ENCODE peak calls at places on chromosome 4, in eight cellular contexts. V, F, E, W, A, I, X and J are unnamed samples.

GRCh38 chr4:147891476-147892115 is 159.7 kb downstream of the ARHGAP10 start:
- DNase-seq in I (peak), V (no peak), W (no peak), F (no peak), E (no peak), A (no peak), X (no peak), J (no peak)

GRCh38 chr4:104524591-104524990 is 29.9 kb upstream of the CXXC4 start:
- DNase-seq in V (no peak), W (peak), F (no peak), I (no peak), E (no peak), X (no peak), A (no peak), J (peak)

GRCh38 chr4:115562506-115562905 is 449.1 kb upstream of the NDST4 start:
- DNase-seq in W (no peak), F (no peak), A (no peak), I (no peak), X (no peak), E (no peak), V (no peak), J (no peak)

GRCh38 chr4:119825696-119826095 is 197.1 kb upstream of the PDE5A start:
- DNase-seq in X (no peak), A (no peak), I (no peak), F (no peak), E (no peak), W (no peak), V (no peak), J (no peak)

GRCh38 chr4:52836653-52837052 is 25.5 kb upstream of the RASL11B start:
- DNase-seq in W (no peak), A (no peak), V (no peak), F (no peak), X (no peak), I (no peak), E (no peak), J (no peak)

GRCh38 chr4:66059131-66059530 is 388.8 kb upstream of the EPHA5 start:
- DNase-seq in W (no peak), A (no peak), V (no peak), F (no peak), E (no peak), I (no peak), X (no peak), J (no peak)

GRCh38 chr4:78083035-78083434 is 25.9 kb downstream of the FRAS1 start:
- DNase-seq in A (no peak), I (no peak), X (no peak), V (no peak), E (no peak), F (no peak), W (no peak), J (no peak)

GRCh38 chr4:61992351-61992750 is 792.2 kb downstream of the ADGRL3 start:
- DNase-seq in E (no peak), F (no peak), I (no peak), W (no peak), X (no peak), A (no peak), V (no peak), J (no peak)

GRCh38 chr4:40363382-40363920 is 28.3 kb downstream of the CHRNA9 start:
- DNase-seq in I (no peak), X (no peak), F (no peak), A (no peak), E (no peak), V (peak), W (no peak), J (no peak)

GRCh38 chr4:82810171-82810570 is 11.6 kb upstream of the SCD5 start:
- DNase-seq in F (no peak), E (no peak), W (no peak), X (no peak), I (no peak), A (no peak), V (no peak), J (no peak)

GRCh38 chr4:104577405-104577804 is 82.7 kb upstream of the CXXC4 start:
- DNase-seq in F (no peak), A (no peak), I (no peak), V (no peak), W (no peak), X (no peak), E (no peak), J (no peak)

GRCh38 chr4:184444953-184445309 is 29.4 kb downstream of the IRF2 start:
- DNase-seq in I (peak), E (no peak), W (no peak), X (no peak), F (peak), A (no peak), V (no peak), J (no peak)

GRCh38 chr4:54277691-54278090 is 48.6 kb downstream of the PDGFRA start:
- DNase-seq in V (no peak), X (no peak), I (no peak), E (no peak), W (peak), A (no peak), F (no peak), J (peak)

GRCh38 chr4:147509386-147509785 is 28.5 kb downstream of the EDNRA start:
- DNase-seq in X (no peak), E (no peak), A (no peak), V (no peak), W (no peak), I (no peak), F (no peak), J (no peak)

GRCh38 chr4:2424581-2424980 is 5.8 kb downstream of the CFAP99 start:
- DNase-seq in I (no peak), W (no peak), E (peak), A (no peak), V (no peak), F (no peak), X (no peak), J (peak)

GRCh38 chr4:172791841-172792240 is 376.8 kb upstream of the GALNT7 start:
- DNase-seq in A (no peak), V (no peak), I (no peak), E (no peak), W (no peak), F (no peak), X (no peak), J (no peak)

GRCh38 chr4:86737244-86737643 is 111.9 kb downstream of the SLC10A6 start:
- DNase-seq in W (no peak), X (no peak), E (no peak), V (no peak), A (no peak), I (no peak), F (no peak), J (no peak)

GRCh38 chr4:13328591-13328990 is 155.5 kb downstream of the RAB28 start:
- DNase-seq in A (peak), V (no peak), F (no peak), X (no peak), I (no peak), W (no peak), E (no peak), J (peak)

GRCh38 chr4:76585270-76585669 is 150.2 kb downstream of the SHROOM3 start:
- DNase-seq in V (no peak), F (no peak), X (no peak), I (no peak), E (no peak), W (peak), A (no peak), J (peak)

GRCh38 chr4:145012841-145013240 is 85.2 kb downstream of the ANAPC10 start:
- DNase-seq in A (no peak), I (no peak), W (peak), E (no peak), V (no peak), X (no peak), F (no peak), J (peak)

GRCh38 chr4:6546681-6547447 is 28.1 kb upstream of the MAN2B2 start:
- DNase-seq in X (no peak), F (no peak), V (no peak), A (peak), I (peak), W (peak), E (no peak), J (peak)

GRCh38 chr4:150938873-150939499 is 76.1 kb downstream of the LRBA start:
- DNase-seq in V (no peak), I (no peak), F (no peak), E (no peak), W (peak), X (no peak), A (no peak), J (peak)

GRCh38 chr4:145732001-145732400 is 52.1 kb downstream of the C4orf51 start:
- DNase-seq in I (no peak), V (no peak), A (no peak), E (no peak), F (no peak), X (no peak), W (no peak), J (no peak)

GRCh38 chr4:158750379-158750778 is 18.4 kb upstream of the FNIP2 start:
- DNase-seq in X (no peak), E (no peak), V (no peak), F (no peak), I (no peak), W (peak), A (no peak), J (peak)

GRCh38 chr4:19987746-19988145 is 264.0 kb upstream of the SLIT2 start:
- DNase-seq in I (no peak), V (no peak), X (no peak), W (peak), A (no peak), F (no peak), E (no peak), J (peak)

GRCh38 chr4:38856046-38856445 is 571 bp downstream of the TLR6 start:
- DNase-seq in A (no peak), I (peak), V (no peak), F (no peak), W (no peak), X (no peak), E (no peak), J (no peak)

GRCh38 chr4:108172231-108172779 is 3.6 kb upstream of the LEF1 start:
- DNase-seq in V (no peak), A (no peak), W (peak), X (no peak), I (peak), F (peak), E (peak), J (no peak)

GRCh38 chr4:181569553-181569952 is 673.6 kb upstream of the TENM3 start:
- DNase-seq in I (no peak), V (no peak), A (peak), W (peak), E (no peak), F (no peak), X (no peak), J (peak)

GRCh38 chr4:8280158-8280875 is 10.8 kb downstream of the HTRA3 start:
- DNase-seq in E (no peak), F (no peak), A (no peak), X (no peak), V (no peak), W (no peak), I (no peak), J (no peak)

GRCh38 chr4:127782275-127783025 is at the start of gene HSPA4L:
- DNase-seq in I (peak), F (peak), E (no peak), A (peak), V (peak), W (peak), X (no peak), J (peak)

GRCh38 chr4:166422475-166422874 is 549.4 kb downstream of the TLL1 start:
- DNase-seq in F (no peak), V (no peak), E (no peak), X (no peak), I (no peak), W (peak), A (no peak), J (peak)

GRCh38 chr4:169618286-169618685 is 2.1 kb upstream of the CLCN3 start:
- DNase-seq in F (no peak), A (no peak), W (no peak), V (no peak), X (no peak), I (no peak), E (no peak), J (no peak)

GRCh38 chr4:52780627-52781354 is 29.6 kb upstream of the ERVMER34-1 start:
- DNase-seq in F (no peak), I (no peak), E (no peak), X (no peak), A (peak), W (peak), V (no peak), J (no peak)

GRCh38 chr4:118798658-118799057 is 37.3 kb downstream of the SEC24D start:
- DNase-seq in X (no peak), V (no peak), I (no peak), W (no peak), F (no peak), A (no peak), E (no peak), J (no peak)
- TF ChIP-seq CTCF in X (no peak), V (no peak), I (no peak), W (no peak), F (no peak), A (no peak), E (peak), J (peak)

GRCh38 chr4:91688413-91688812 is 615.4 kb upstream of the GRID2 start:
- DNase-seq in X (no peak), A (peak), V (no peak), W (no peak), F (no peak), E (no peak), I (no peak), J (no peak)
- TF ChIP-seq CTCF in X (no peak), A (no peak), V (no peak), W (no peak), F (no peak), E (no peak), I (no peak), J (no peak)

DNA sequence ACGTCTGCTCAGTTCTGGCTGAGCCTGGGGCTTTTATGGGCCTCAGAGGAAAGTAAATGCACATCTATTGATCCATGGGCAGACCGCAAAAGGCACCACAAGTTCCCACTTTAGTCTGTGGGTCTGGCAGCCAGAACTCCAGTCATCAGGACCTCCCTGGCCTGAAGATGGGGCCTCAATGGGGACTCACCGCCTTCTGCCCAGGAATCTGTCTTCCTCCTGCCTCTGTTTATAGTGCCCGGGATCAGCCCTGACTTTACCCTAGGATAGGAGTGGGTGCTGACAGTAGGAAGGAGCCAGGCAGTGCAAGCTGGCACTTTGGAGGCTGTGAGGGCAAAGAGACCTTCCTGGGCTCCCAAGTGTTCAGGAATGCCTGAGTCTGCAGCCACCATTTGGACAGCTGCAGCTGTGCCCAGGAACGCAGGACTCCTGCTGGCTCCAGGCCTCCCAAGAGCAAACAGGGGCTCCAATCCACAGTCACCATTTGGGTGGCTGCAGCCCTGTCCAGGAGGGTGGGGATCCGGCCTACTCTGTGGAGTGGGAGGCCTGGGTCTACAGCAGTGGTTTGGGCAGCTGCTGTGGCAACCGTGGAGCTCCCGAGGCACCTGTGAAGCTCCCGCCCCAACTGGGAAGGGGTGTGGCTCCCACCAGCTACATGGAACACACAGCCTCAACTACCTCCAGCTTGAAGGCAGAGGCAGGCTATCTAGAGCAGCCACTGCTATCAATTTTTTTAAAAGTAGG is 1440.9 kb upstream of the ADGRL3 start:
- DNase-seq in V (no peak), X (no peak), W (no peak), A (no peak), E (no peak), F (no peak), I (no peak), J (no peak)
- TF ChIP-seq CTCF in V (no peak), X (no peak), W (no peak), A (no peak), E (no peak), F (no peak), I (no peak), J (no peak)

DNA sequence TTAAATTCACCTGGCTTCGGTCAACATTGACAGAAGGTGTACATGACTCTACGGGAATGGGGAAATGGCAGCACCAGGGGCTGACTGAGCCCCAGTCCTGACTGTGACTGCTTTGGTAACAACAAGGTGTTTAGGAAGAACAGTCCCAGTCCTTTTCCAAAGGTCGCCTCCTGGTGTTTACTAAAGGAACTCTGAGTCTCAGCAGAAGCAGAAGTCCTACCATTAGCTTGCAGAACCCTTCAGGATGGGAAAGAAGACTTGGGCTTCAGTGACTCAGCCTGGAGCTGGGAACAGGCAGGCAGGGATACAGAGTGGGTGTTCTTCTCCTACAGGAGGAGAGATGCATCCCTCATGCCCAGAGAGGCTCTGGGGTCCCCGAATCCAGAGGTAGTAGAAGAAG is 103.3 kb downstream of the MGST2 start:
- DNase-seq in V (no peak), E (no peak), X (peak), A (no peak), W (no peak), I (no peak), F (no peak), J (no peak)
- TF ChIP-seq CTCF in V (no peak), E (peak), X (no peak), A (no peak), W (no peak), I (no peak), F (no peak), J (no peak)

GRCh38 chr4:157221895-157222763 is 1.6 kb downstream of the GRIA2 start:
- DNase-seq in A (no peak), F (no peak), X (no peak), E (no peak), W (no peak), I (peak), V (peak), J (peak)
- TF ChIP-seq CTCF in A (no peak), F (no peak), X (no peak), E (peak), W (no peak), I (no peak), V (no peak), J (no peak)